ENCODE peak calls at places on chromosomes 12 and 14, in four cellular contexts. I is HCT116, O is AG09309, S is Peyer's patch. B is an unnamed sample.

GRCh38 chr12:78441737-78442453 is 422.7 kb upstream of the SYT1 start:
- DNase-seq in I (no peak), O (no peak), S (no peak), B (peak; percentile 4)

GRCh38 chr12:42846782-42847181 is 257.2 kb upstream of the PRICKLE1 start:
- DNase-seq in I (no peak), O (peak; percentile 18), S (no peak), B (peak; percentile 1)

GRCh38 chr12:28191690-28192089 is 1.4 kb downstream of the CCDC91 start:
- DNase-seq in I (no peak), O (no peak), S (no peak), B (peak; percentile 27)

GRCh38 chr14:63276492-63277342 is 42.0 kb downstream of the GPHB5 start:
- DNase-seq in I (peak; percentile 21), O (peak; percentile 23), S (no peak), B (peak; percentile 62)

GRCh38 chr12:56129210-56129691 is 1.2 kb downstream of the ESYT1 start:
- DNase-seq in I (no peak), O (no peak), S (peak; percentile 88), B (peak; percentile 39)

GRCh38 chr14:94936901-94937321 is 167.0 kb upstream of the GSC start:
- DNase-seq in I (no peak), O (no peak), S (no peak), B (no peak)

GRCh38 chr12:13099910-13100609 is 3.4 kb downstream of the GSG1 start:
- DNase-seq in I (no peak), O (no peak), S (no peak), B (no peak)

GRCh38 chr12:50050119-50050385 is 7.3 kb upstream of the ASIC1 start:
- DNase-seq in I (no peak), O (no peak), S (no peak), B (no peak)

GRCh38 chr14:55514819-55515470 is 65.1 kb upstream of the KTN1 start:
- DNase-seq in I (peak; percentile 16), O (peak; percentile 24), S (no peak), B (peak; percentile 65)

DNA sequence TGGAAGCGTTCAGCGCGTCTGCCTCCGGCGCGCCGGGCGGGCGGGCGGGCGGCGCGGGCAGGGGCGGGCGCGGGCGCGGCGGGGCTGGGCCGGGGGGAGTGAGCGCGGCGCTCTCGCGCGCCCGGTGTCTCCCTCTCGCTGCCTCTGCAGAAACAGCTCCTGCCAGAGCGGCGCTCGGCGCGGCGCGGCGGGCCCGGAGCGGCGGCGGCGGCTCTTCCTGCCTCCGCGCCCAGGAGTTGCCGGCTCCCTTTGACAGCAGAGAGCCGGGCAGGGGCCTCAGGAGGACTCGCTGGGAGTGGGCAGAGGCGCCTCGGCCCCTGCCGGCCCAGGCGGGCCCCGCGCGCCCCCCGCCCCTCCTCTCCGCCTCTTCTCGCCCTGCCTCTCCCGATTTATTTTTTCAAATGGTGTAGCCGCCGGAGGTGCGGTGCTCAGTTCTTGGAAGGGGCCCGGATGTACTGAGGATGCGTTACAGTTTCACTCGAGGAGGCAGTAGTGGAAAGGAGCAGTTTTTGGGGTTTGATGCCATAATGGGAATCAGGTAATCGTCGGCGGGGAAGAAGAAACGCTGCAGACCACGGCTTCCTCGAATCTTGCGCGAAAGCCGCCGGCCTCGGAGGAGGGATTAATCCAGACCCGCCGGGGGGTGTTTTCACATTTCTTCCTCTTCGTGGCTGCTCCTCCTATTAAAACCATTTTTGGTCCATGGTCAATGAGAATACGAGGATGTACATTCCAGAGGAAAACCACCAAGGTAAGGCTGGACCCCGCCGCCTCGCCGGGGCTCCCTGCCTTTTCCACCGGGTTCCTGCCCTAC is at the start of gene CACNA1C:
- DNase-seq in I (no peak), O (no peak), S (no peak), B (peak; percentile 69)
- TF ChIP-seq CTCF in I (no peak), O (peak; percentile 34), S (peak; percentile 41), B (peak; percentile 36)

GRCh38 chr12:120121766-120122293 is 5.3 kb upstream of the RAB35 start:
- DNase-seq in I (no peak), O (no peak), S (peak; percentile 39), B (no peak)
- H3K4me3 ChIP-seq in I (no peak overlapping the region), O (no peak overlapping the region), S (no peak overlapping the region), B (no peak overlapping the region)

GRCh38 chr14:79862045-79862444 is 349.3 kb downstream of the DIO2 start:
- DNase-seq in I (no peak), O (no peak), S (no peak), B (no peak)
- TF ChIP-seq CTCF in I (no peak), O (no peak), S (no peak), B (no peak)

GRCh38 chr12:11593013-11593412 is 56.5 kb upstream of the ETV6 start:
- DNase-seq in I (no peak), O (no peak), S (no peak), B (no peak)
- H3K4me3 ChIP-seq in I (no peak overlapping the region), O (no peak overlapping the region), S (no peak overlapping the region), B (no peak overlapping the region)

DNA sequence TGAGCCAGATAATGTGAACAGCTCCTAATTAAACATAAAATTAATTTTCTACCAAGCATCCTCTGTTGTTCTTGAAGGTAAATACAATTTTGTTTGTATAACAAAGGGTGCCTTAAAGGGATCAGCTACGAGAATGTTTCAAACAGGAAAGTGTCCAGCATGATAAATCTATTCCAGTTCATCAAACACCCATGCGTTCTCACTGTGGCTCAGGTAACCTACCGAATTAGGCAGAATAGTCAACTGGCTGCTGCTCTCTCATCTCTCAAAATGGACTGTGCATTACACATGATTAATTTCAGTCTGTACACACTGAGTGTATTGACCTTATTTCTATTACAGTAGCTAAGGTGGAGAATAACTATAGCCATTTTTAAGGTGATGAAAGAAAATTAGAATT is 127.5 kb upstream of the RMST start:
- DNase-seq in I (no peak), O (no peak), S (no peak), B (no peak)
- TF ChIP-seq CTCF in I (no peak), O (no peak), S (no peak), B (no peak)

GRCh38 chr12:99766408-99766807 is 118.9 kb downstream of the GARIN6 start:
- DNase-seq in I (no peak), O (no peak), S (no peak), B (no peak)
- H3K4me3 ChIP-seq in I (no peak overlapping the region), O (no peak overlapping the region), S (no peak overlapping the region), B (no peak overlapping the region)

GRCh38 chr12:85642810-85643209 is 193.4 kb downstream of the RASSF9 start:
- DNase-seq in I (no peak), O (peak; percentile 67), S (no peak), B (peak; percentile 79)
- TF ChIP-seq CTCF in I (peak; percentile 14), O (peak; percentile 68), S (no peak), B (peak; percentile 76)

GRCh38 chr14:85417396-85417795 is 112.5 kb upstream of the FLRT2 start:
- DNase-seq in I (no peak), O (no peak), S (no peak), B (no peak)
- H3K4me3 ChIP-seq in I (no peak overlapping the region), O (no peak overlapping the region), S (no peak overlapping the region), B (no peak overlapping the region)

DNA sequence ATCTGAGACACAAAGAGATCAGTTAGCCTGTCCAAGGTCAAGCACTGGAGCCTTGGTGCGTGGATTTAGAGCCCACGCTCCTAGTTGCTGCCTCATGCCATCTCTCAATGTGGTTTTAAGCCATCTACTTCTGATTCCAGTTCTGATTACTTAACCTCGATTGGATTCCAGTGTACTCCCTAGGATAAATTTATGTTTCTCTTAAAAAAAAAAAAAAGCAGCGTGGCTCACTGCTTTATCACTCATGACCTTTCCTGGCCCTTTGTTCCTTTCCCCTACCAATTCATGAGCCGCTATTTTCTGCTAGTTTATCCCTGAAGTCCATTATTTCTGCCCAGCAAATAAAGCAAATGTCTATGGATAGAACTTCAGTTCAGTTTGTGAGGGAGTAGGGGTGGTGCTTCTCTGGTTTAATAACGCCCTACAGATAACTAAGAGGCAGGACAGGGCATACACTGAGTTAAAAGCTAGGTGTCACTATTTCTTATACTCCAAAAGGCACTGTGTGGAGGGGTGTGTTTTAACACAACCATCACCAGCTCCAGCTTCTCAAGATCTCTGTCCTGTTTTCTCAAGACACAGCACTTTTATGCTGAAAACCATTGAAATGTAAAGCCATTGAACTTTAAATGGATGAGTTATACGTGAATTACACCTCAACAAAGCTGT is 9.8 kb upstream of the PARP11 start:
- DNase-seq in I (peak; percentile 4), O (no peak), S (no peak), B (no peak)
- TF ChIP-seq CTCF in I (peak; percentile 40), O (peak; percentile 14), S (peak; percentile 42), B (peak; percentile 36)

GRCh38 chr12:113734503-113734902 is 231.6 kb downstream of the RBM19 start:
- DNase-seq in I (no peak), O (no peak), S (no peak), B (no peak)
- H3K4me3 ChIP-seq in I (no peak overlapping the region), O (no peak overlapping the region), S (no peak overlapping the region), B (no peak overlapping the region)

B was measured in AG10803.